ENCODE peak calls at places on chromosomes 13 and 19, in four cellular contexts. H is HepG2, U is HCT116, T is K562. S is an unnamed sample.

GRCh38 chr13:61880576-61881283 is 465.1 kb upstream of the PCDH20 start:
- DNase-seq in U (peak), T (peak), H (peak), S (peak)

GRCh38 chr13:18971576-18972219 is 209.9 kb downstream of the TUBA3C start:
- DNase-seq in U (no peak), H (no peak), T (no peak), S (no peak)

GRCh38 chr13:51556740-51557139 is 27.5 kb upstream of the WDFY2 start:
- DNase-seq in T (no peak), H (no peak), U (no peak), S (no peak)

GRCh38 chr19:29779921-29780320 is 31.9 kb upstream of the CCNE1 start:
- DNase-seq in U (no peak), T (no peak), H (no peak), S (no peak)

GRCh38 chr13:111216166-111216960 is 101.3 kb downstream of the ARHGEF7 start:
- DNase-seq in T (peak), H (peak), U (no peak), S (no peak)

GRCh38 chr13:89750371-89750770 is 1597.1 kb upstream of the MIR17HG start:
- DNase-seq in H (no peak), T (no peak), U (no peak), S (no peak)

GRCh38 chr13:113195360-113195759 is 13.1 kb downstream of the PCID2 start:
- DNase-seq in U (no peak), H (no peak), T (no peak), S (no peak)

GRCh38 chr19:57964761-57965160 is 9.6 kb downstream of the C19orf18 start:
- DNase-seq in U (no peak), T (no peak), H (no peak), S (no peak)

GRCh38 chr19:46785980-46786235 is 2.5 kb downstream of the SLC1A5 start:
- DNase-seq in H (no peak), T (no peak), U (no peak), S (no peak)

GRCh38 chr19:38409631-38410133 is 6.8 kb downstream of the FAM98C start:
- DNase-seq in U (no peak), H (no peak), T (no peak), S (no peak)

GRCh38 chr13:113639661-113640262 is 18.2 kb downstream of the ATP4B start:
- DNase-seq in H (no peak), U (no peak), T (no peak), S (no peak)

GRCh38 chr13:95106562-95106961 is 194.7 kb downstream of the ABCC4 start:
- DNase-seq in H (no peak), T (no peak), U (no peak), S (no peak)

GRCh38 chr19:46614114-46614701 is 10.7 kb downstream of the PTGIR start:
- DNase-seq in T (peak), U (peak), H (peak), S (no peak)

GRCh38 chr13:51619614-51620013 is 35.4 kb downstream of the WDFY2 start:
- DNase-seq in T (no peak), H (no peak), U (no peak), S (no peak)

GRCh38 chr19:33394723-33395560 is 21.4 kb downstream of the CEBPG start:
- DNase-seq in T (no peak), U (no peak), H (no peak), S (no peak)
- TF ChIP-seq POLR2AphosphoS5 in T (no peak), U (no peak), H (no peak), S (no peak)

GRCh38 chr19:52590728-52591127 is 20.6 kb downstream of the ZNF701 start:
- DNase-seq in T (no peak), H (no peak), U (no peak), S (no peak)

GRCh38 chr19:52585604-52586003 is 15.5 kb downstream of the ZNF701 start:
- DNase-seq in H (no peak), U (no peak), T (no peak), S (no peak)

GRCh38 chr19:52584686-52585085 is 14.6 kb downstream of the ZNF701 start:
- DNase-seq in H (no peak), T (no peak), U (no peak), S (no peak)

GRCh38 chr19:52585101-52585500 is 15.0 kb downstream of the ZNF701 start:
- DNase-seq in H (no peak), T (no peak), U (no peak), S (no peak)
- TF ChIP-seq TCF7L2 in H (no peak), T (no peak), U (no peak), S (no peak)

DNA sequence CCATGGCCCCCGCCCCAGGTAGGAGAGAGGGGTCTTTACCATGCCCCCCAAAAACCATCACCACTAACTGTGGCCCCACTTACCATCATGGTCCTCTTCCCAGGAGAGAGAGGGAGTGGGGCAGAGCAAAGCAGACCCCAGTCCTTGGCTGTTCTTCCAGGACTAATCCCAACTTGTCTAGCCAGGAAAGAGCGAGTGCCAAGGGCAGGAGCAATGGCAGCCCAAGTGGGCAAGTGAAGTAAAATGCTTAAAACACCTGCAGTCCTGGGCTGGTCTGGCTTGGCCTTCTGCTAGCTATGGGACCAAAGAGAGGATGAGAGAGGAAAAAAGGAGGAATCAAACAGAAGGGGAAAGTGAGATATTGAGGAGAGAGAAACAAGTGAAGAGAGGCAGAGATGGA is 17.9 kb downstream of the ZSWIM4 start:
- DNase-seq in T (no peak), H (no peak), U (no peak), S (no peak)
- H3K27ac ChIP-seq in T (no peak), H (no peak), U (no peak), S (no peak)

GRCh38 chr19:55632463-55632834 is 8.1 kb upstream of the ZNF784 start:
- DNase-seq in H (peak), T (peak), U (peak), S (peak)
- TF ChIP-seq POLR2AphosphoS5 in H (no peak), T (no peak), U (no peak), S (no peak)

GRCh38 chr13:50537029-50537428 is 306.5 kb downstream of the DLEU7 start:
- DNase-seq in H (no peak), T (no peak), U (no peak), S (no peak)

GRCh38 chr13:50544226-50544625 is 299.3 kb downstream of the DLEU7 start:
- DNase-seq in T (no peak), U (no peak), H (no peak), S (no peak)

GRCh38 chr13:50543767-50544166 is 299.7 kb downstream of the DLEU7 start:
- DNase-seq in H (no peak), T (no peak), U (no peak), S (no peak)

GRCh38 chr13:50535050-50535449 is 308.4 kb downstream of the DLEU7 start:
- DNase-seq in T (no peak), H (no peak), U (no peak), S (no peak)

GRCh38 chr13:50539791-50540530 is 303.5 kb downstream of the DLEU7 start:
- DNase-seq in U (no peak), H (no peak), T (no peak), S (no peak)
- TF ChIP-seq TCF7L2 in U (no peak), H (no peak), T (no peak), S (no peak)

DNA sequence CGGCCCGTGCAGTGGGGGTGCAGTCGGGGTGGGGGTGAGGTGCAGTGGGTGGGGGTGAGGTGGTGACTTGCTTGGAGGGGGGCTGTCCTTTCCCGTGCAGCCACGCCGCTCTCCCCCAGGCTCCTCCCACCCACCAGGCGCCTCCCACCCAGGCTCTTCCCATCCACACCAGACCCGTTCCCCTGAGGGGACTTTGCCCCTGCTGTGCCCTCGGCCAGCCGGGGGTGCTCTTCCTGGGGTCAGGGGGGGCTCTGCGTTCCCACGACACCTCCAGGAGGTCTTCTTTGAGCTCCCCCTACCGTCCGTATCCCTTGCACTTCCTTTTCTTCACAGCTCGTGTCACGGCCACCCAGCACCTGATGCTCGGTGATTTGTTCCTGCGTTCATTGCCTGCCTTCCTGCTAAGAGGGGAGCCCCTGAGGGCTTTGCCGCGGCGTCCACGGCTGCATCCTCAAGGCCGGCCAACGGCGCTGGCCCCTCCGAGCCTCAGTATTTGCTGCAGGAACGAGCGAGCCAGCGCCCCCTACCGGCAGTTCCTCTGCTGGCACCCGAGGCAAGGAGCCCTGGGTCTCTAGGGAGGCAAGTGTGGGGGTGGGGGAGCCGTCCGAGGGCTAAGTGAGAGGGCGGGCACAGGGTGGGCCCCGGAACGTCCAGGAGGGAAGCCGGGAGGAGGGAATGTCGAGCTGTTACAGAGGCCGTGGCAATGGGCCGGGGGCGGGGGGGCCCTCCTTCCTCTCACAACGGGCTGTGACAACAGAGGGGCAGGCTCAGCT is 11.8 kb downstream of the LRRC4B start:
- DNase-seq in T (peak), U (peak), H (peak), S (peak)
- H3K27ac ChIP-seq in T (peak), U (peak), H (no peak), S (no peak)

DNA sequence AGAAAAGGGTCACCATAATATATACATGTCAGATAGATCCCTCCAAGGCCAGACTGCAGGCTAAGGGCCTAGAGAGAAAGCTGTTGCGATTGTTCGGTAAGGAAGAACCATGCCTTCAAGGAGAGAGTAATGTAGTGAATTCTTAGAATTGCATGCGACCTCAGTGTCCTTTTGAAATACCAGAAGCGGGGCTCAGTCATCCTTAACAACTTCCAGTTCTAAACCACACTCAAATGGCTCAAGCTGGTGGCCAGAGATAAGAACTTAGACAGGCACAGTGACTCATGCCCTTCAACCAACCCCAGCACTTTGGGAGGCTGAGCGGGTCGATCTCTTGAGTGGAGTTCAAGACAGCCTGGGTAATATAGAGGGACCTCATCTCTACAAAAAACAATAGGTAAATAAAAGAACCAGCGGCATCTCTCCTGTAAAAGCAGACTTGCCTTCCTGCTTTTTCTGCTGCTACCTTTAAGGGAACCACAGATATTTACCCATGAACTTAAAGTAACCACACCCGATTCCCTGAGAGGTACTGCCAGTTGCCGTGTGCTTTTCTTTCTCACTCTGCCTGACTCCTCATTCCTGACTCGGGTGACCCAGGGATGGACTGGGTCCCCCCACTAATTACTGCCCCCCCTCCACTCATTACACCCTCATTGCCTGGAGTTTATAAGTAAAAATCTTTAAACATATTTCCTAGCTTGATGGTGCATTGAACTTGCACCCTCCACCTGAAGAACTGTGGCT is 15.4 kb upstream of the SIGLEC6 start:
- DNase-seq in U (no peak), T (peak), H (no peak), S (no peak)
- TF ChIP-seq POLR2AphosphoS5 in U (no peak), T (peak), H (no peak), S (no peak)

S was measured in Panc1.